ENCODE peak calls at places on chromosome 17, in four cellular contexts. One of them, this sample, is unnamed.

GRCh38 chr17:37761065-37761464 is 16.2 kb upstream of the HNF1B start:
- DNase-seq in MM.1S: peak
- DNase-seq in fibroblast of lung: no peak
- DNase-seq in IMR-90: no peak
- DNase-seq in this sample: no peak

GRCh38 chr17:29179232-29180036 is 764 bp downstream of the MYO18A start:
- DNase-seq in fibroblast of lung: no peak
- DNase-seq in IMR-90: no peak
- DNase-seq in MM.1S: no peak
- DNase-seq in this sample: peak

GRCh38 chr17:79354173-79354820 is 256.6 kb downstream of the RBFOX3 start:
- DNase-seq in IMR-90: no peak
- DNase-seq in fibroblast of lung: no peak
- DNase-seq in MM.1S: no peak
- DNase-seq in this sample: no peak

GRCh38 chr17:56629450-56630187 is 36.1 kb downstream of the NOG start:
- DNase-seq in fibroblast of lung: peak
- DNase-seq in IMR-90: peak
- DNase-seq in MM.1S: no peak
- DNase-seq in this sample: peak

GRCh38 chr17:8956521-8956920 is 9.0 kb downstream of the PIK3R5 start:
- DNase-seq in MM.1S: no peak
- DNase-seq in fibroblast of lung: no peak
- DNase-seq in IMR-90: no peak
- DNase-seq in this sample: no peak

GRCh38 chr17:8935194-8935593 is 30.3 kb downstream of the PIK3R5 start:
- DNase-seq in IMR-90: no peak
- DNase-seq in MM.1S: no peak
- DNase-seq in fibroblast of lung: no peak
- DNase-seq in this sample: no peak

GRCh38 chr17:63275968-63276349 is 170.1 kb downstream of the CYB561 start:
- DNase-seq in MM.1S: no peak
- DNase-seq in fibroblast of lung: peak
- DNase-seq in IMR-90: no peak
- DNase-seq in this sample: no peak

GRCh38 chr17:15291674-15292361 is 26.7 kb upstream of the PMP22 start:
- DNase-seq in IMR-90: peak
- DNase-seq in fibroblast of lung: peak
- DNase-seq in MM.1S: no peak
- DNase-seq in this sample: no peak

GRCh38 chr17:19398301-19399181 is 11.6 kb upstream of the MFAP4 start:
- DNase-seq in fibroblast of lung: peak
- DNase-seq in IMR-90: no peak
- DNase-seq in MM.1S: no peak
- DNase-seq in this sample: peak

GRCh38 chr17:67289174-67289876 is 44.3 kb upstream of the HELZ start:
- DNase-seq in IMR-90: peak
- DNase-seq in fibroblast of lung: peak
- DNase-seq in MM.1S: no peak
- DNase-seq in this sample: no peak

GRCh38 chr17:42288985-42289862 is 926 bp downstream of the STAT5A start:
- DNase-seq in MM.1S: no peak
- DNase-seq in IMR-90: no peak
- DNase-seq in fibroblast of lung: no peak
- DNase-seq in this sample: no peak

GRCh38 chr17:46922804-46923635 is at the start of gene GOSR2:
- DNase-seq in IMR-90: peak
- DNase-seq in MM.1S: peak
- DNase-seq in fibroblast of lung: peak
- DNase-seq in this sample: peak

GRCh38 chr17:45021607-45022287 is 29.7 kb downstream of the DCAKD start:
- DNase-seq in MM.1S: peak
- DNase-seq in IMR-90: peak
- DNase-seq in fibroblast of lung: peak
- DNase-seq in this sample: peak

GRCh38 chr17:72614476-72614870 is 478.0 kb downstream of the SLC39A11 start:
- DNase-seq in fibroblast of lung: no peak
- DNase-seq in IMR-90: no peak
- DNase-seq in MM.1S: no peak
- DNase-seq in this sample: no peak

GRCh38 chr17:19874256-19874655 is 6.5 kb upstream of the ULK2 start:
- DNase-seq in IMR-90: no peak
- DNase-seq in fibroblast of lung: no peak
- DNase-seq in MM.1S: no peak
- DNase-seq in this sample: no peak

GRCh38 chr17:40191237-40192208 is 14.3 kb downstream of the RAPGEFL1 start:
- DNase-seq in IMR-90: peak
- DNase-seq in fibroblast of lung: peak
- DNase-seq in MM.1S: peak
- DNase-seq in this sample: peak

GRCh38 chr17:39808409-39808997 is 55.6 kb downstream of the IKZF3 start:
- DNase-seq in fibroblast of lung: no peak
- DNase-seq in IMR-90: no peak
- DNase-seq in MM.1S: no peak
- DNase-seq in this sample: no peak

GRCh38 chr17:1473841-1474240 is 17.8 kb upstream of the CRK start:
- DNase-seq in IMR-90: no peak
- DNase-seq in fibroblast of lung: no peak
- DNase-seq in MM.1S: no peak
- DNase-seq in this sample: no peak

GRCh38 chr17:38572665-38573365 is 32.9 kb downstream of the SRCIN1 start:
- DNase-seq in MM.1S: peak
- DNase-seq in IMR-90: no peak
- DNase-seq in fibroblast of lung: no peak
- DNase-seq in this sample: no peak

GRCh38 chr17:55394357-55395021 is 27.1 kb downstream of the MMD start:
- DNase-seq in MM.1S: no peak
- DNase-seq in IMR-90: no peak
- DNase-seq in fibroblast of lung: no peak
- DNase-seq in this sample: no peak

GRCh38 chr17:29019475-29020181 is 13.8 kb upstream of the SEZ6 start:
- DNase-seq in MM.1S: no peak
- DNase-seq in fibroblast of lung: no peak
- DNase-seq in IMR-90: no peak
- DNase-seq in this sample: no peak

GRCh38 chr17:28498652-28499365 is 7.3 kb upstream of the FOXN1 start:
- DNase-seq in MM.1S: no peak
- DNase-seq in IMR-90: no peak
- DNase-seq in fibroblast of lung: no peak
- DNase-seq in this sample: no peak

GRCh38 chr17:63476494-63476856 is 386 bp upstream of the ACE start:
- DNase-seq in IMR-90: no peak
- DNase-seq in MM.1S: no peak
- DNase-seq in fibroblast of lung: no peak
- DNase-seq in this sample: peak

GRCh38 chr17:37088459-37088858 is 139.7 kb downstream of the AATF start:
- DNase-seq in IMR-90: no peak
- DNase-seq in fibroblast of lung: no peak
- DNase-seq in MM.1S: no peak
- DNase-seq in this sample: no peak

GRCh38 chr17:6159541-6160187 is 89.5 kb downstream of the WSCD1 start:
- DNase-seq in IMR-90: no peak
- DNase-seq in fibroblast of lung: no peak
- DNase-seq in MM.1S: no peak
- DNase-seq in this sample: no peak
- H3K4me2 ChIP-seq in IMR-90: no peak
- H3K4me2 ChIP-seq in fibroblast of lung: no peak
- H3K4me2 ChIP-seq in MM.1S: no peak
- H3K4me2 ChIP-seq in this sample: no peak

GRCh38 chr17:16989230-16989952 is 17.5 kb upstream of the TNFRSF13B start:
- DNase-seq in fibroblast of lung: no peak
- DNase-seq in IMR-90: no peak
- DNase-seq in MM.1S: peak
- DNase-seq in this sample: no peak

GRCh38 chr17:16987830-16988601 is 16.1 kb upstream of the TNFRSF13B start:
- DNase-seq in fibroblast of lung: peak
- DNase-seq in IMR-90: peak
- DNase-seq in MM.1S: peak
- DNase-seq in this sample: peak

GRCh38 chr17:16991349-16992009 is 19.6 kb upstream of the TNFRSF13B start:
- DNase-seq in fibroblast of lung: peak
- DNase-seq in MM.1S: peak
- DNase-seq in IMR-90: peak
- DNase-seq in this sample: peak

GRCh38 chr17:16988749-16989229 is 16.9 kb upstream of the TNFRSF13B start:
- DNase-seq in MM.1S: peak
- DNase-seq in fibroblast of lung: no peak
- DNase-seq in IMR-90: no peak
- DNase-seq in this sample: no peak

DNA sequence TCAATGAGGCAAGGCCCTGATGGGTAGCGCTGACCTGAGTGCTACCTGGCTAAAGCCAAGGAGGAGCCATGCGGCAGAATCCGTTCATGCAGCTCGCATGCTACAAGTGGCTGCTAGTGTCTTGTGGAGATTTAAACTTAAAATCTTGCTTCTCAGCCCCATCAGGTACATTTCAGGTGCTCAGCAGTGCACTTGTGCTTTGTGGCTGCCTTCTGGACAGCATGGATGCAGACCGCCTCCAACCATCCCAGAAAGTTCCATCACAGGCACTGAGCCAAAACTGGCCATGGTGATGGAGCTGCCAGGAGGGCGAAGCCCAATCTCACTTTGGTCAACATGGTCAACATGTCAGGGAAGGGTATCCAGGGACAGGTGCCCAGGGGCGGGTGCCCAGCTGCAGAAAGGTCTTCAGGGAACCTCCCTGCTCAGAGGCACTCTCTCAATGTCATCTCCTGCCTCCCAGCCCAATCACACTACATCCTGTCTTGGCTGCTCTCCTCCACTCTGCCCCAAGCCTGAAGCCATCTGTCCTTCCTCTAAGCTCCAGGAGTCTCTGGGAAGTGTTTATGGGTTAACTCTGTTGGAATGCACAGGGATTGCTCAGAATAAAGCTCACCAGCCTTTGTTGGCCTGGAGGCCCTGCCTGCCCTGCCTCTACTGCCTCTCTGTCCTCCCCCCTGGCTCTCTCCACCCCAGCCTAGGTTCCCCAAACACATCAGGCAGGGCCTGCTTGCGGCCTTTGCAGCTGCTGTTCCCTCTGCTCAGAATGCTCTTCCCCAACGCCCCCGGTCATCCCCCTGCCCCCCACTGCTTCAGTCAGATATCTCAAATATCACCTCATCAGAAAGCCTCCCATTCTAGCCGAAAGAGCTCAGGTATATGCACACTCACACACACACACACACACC is 18.3 kb upstream of the TNFRSF13B start:
- DNase-seq in fibroblast of lung: no peak
- DNase-seq in IMR-90: peak
- DNase-seq in MM.1S: peak
- DNase-seq in this sample: peak
- H3K4me2 ChIP-seq in fibroblast of lung: no peak
- H3K4me2 ChIP-seq in IMR-90: no peak
- H3K4me2 ChIP-seq in MM.1S: peak
- H3K4me2 ChIP-seq in this sample: no peak

GRCh38 chr17:4536259-4536741 is 18.9 kb downstream of the MYBBP1A start:
- DNase-seq in IMR-90: no peak
- DNase-seq in MM.1S: no peak
- DNase-seq in fibroblast of lung: no peak
- DNase-seq in this sample: peak

GRCh38 chr17:4534515-4534914 is 20.7 kb downstream of the MYBBP1A start:
- DNase-seq in IMR-90: no peak
- DNase-seq in MM.1S: no peak
- DNase-seq in fibroblast of lung: no peak
- DNase-seq in this sample: no peak

GRCh38 chr17:4534928-4535666 is 20.1 kb downstream of the MYBBP1A start:
- DNase-seq in MM.1S: no peak
- DNase-seq in fibroblast of lung: no peak
- DNase-seq in IMR-90: no peak
- DNase-seq in this sample: no peak

GRCh38 chr17:4536742-4537411 is 18.3 kb downstream of the MYBBP1A start:
- DNase-seq in IMR-90: peak
- DNase-seq in MM.1S: no peak
- DNase-seq in fibroblast of lung: peak
- DNase-seq in this sample: peak

DNA sequence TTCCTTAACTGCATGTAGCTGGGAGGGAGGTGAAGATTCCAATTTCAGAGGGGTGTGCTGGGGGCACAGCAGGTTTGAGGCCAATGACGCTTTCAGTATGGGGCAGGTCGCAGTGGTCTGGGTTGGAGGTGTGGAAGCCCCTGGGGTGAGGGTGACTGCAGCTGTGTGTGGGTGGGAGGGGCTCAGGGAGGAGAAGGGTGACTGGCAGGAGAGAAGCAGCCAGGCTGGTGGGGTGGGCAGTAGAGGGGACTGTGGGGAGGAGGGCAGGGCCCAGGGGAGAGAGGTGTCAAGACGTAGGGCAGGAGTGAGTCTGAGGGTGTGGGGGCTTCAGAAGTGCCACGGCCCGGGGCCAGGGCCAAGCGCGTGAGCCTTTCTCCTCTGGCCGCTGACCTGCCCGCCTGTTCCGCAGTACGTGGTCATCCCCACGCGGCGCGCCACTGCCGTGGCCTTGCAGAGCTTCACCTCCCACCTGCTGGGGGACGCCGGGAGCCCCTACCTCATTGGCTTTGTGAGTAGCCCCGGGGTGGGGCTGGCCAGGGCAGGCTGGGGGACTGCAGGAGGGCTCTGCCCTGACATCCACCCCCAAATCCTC is 19.4 kb downstream of the MYBBP1A start:
- DNase-seq in IMR-90: no peak
- DNase-seq in MM.1S: no peak
- DNase-seq in fibroblast of lung: no peak
- DNase-seq in this sample: no peak
- H3K4me2 ChIP-seq in IMR-90: peak
- H3K4me2 ChIP-seq in MM.1S: no peak
- H3K4me2 ChIP-seq in fibroblast of lung: no peak
- H3K4me2 ChIP-seq in this sample: no peak

GRCh38 chr17:71187145-71187878 is 933.5 kb upstream of the SOX9 start:
- DNase-seq in IMR-90: no peak
- DNase-seq in MM.1S: no peak
- DNase-seq in fibroblast of lung: no peak
- DNase-seq in this sample: no peak
- H3K4me2 ChIP-seq in IMR-90: no peak
- H3K4me2 ChIP-seq in MM.1S: no peak
- H3K4me2 ChIP-seq in fibroblast of lung: no peak
- H3K4me2 ChIP-seq in this sample: no peak

GRCh38 chr17:80853076-80853475 is 138.6 kb upstream of the CHMP6 start:
- DNase-seq in fibroblast of lung: no peak
- DNase-seq in MM.1S: no peak
- DNase-seq in IMR-90: no peak
- DNase-seq in this sample: no peak

GRCh38 chr17:80850109-80850508 is 141.5 kb upstream of the CHMP6 start:
- DNase-seq in IMR-90: no peak
- DNase-seq in MM.1S: no peak
- DNase-seq in fibroblast of lung: no peak
- DNase-seq in this sample: no peak

GRCh38 chr17:80850817-80851216 is 140.8 kb upstream of the CHMP6 start:
- DNase-seq in IMR-90: peak
- DNase-seq in MM.1S: no peak
- DNase-seq in fibroblast of lung: peak
- DNase-seq in this sample: no peak

GRCh38 chr17:80852476-80853015 is 139.1 kb upstream of the CHMP6 start:
- DNase-seq in IMR-90: no peak
- DNase-seq in MM.1S: no peak
- DNase-seq in fibroblast of lung: no peak
- DNase-seq in this sample: no peak

GRCh38 chr17:80851277-80851925 is 140.2 kb upstream of the CHMP6 start:
- DNase-seq in IMR-90: no peak
- DNase-seq in MM.1S: no peak
- DNase-seq in fibroblast of lung: no peak
- DNase-seq in this sample: no peak
- H3K4me2 ChIP-seq in IMR-90: no peak
- H3K4me2 ChIP-seq in MM.1S: no peak
- H3K4me2 ChIP-seq in fibroblast of lung: no peak
- H3K4me2 ChIP-seq in this sample: no peak

This sample was measured in mesenchymal stem cell.